ENCODE peak calls at places on chromosomes 7 and 10, in four cellular contexts. Z is HCT116, F is HepG2, A is GM12878. P is an unnamed sample.

GRCh38 chr7:37081436-37081835 is 357.1 kb upstream of the AOAH start:
- DNase-seq in Z (no peak), F (no peak), A (peak; percentile 24), P (no peak)

GRCh38 chr7:107666804-107667203 is 6.2 kb downstream of the SLC26A4 start:
- DNase-seq in Z (no peak), F (no peak), A (no peak), P (no peak)

GRCh38 chr10:35423505-35424306 is 87.4 kb downstream of the CCNY start:
- DNase-seq in Z (no peak), F (no peak), A (no peak), P (no peak)

GRCh38 chr7:79610905-79611304 is 157.4 kb upstream of the MAGI2 start:
- DNase-seq in Z (no peak), F (no peak), A (no peak), P (no peak)

GRCh38 chr10:102455893-102456471 is 4.6 kb upstream of the C10orf95 start:
- DNase-seq in Z (no peak), F (no peak), A (no peak), P (no peak)

GRCh38 chr7:16044620-16045019 is 358.1 kb upstream of the MEOX2 start:
- DNase-seq in Z (no peak), F (no peak), A (no peak), P (no peak)

GRCh38 chr7:94367940-94368339 is 26.8 kb upstream of the COL1A2 start:
- DNase-seq in Z (no peak), F (no peak), A (no peak), P (no peak)

GRCh38 chr10:103709341-103709920 is 145.9 kb downstream of the SH3PXD2A start:
- DNase-seq in Z (peak; percentile 28), F (no peak), A (no peak), P (no peak)

GRCh38 chr7:111088328-111088727 is 2.6 kb upstream of the LRRN3 start:
- DNase-seq in Z (no peak), F (no peak), A (no peak), P (no peak)

GRCh38 chr10:58641095-58641531 is 128.4 kb downstream of the BICC1 start:
- DNase-seq in Z (peak; percentile 18), F (peak; percentile 81), A (no peak), P (no peak)

GRCh38 chr7:90271753-90272152 is 26.8 kb downstream of the CFAP69 start:
- DNase-seq in Z (no peak), F (peak; percentile 59), A (no peak), P (no peak)

GRCh38 chr7:120131096-120131839 is 141.7 kb upstream of the KCND2 start:
- DNase-seq in Z (no peak), F (no peak), A (no peak), P (no peak)

GRCh38 chr10:74949024-74949423 is 122.6 kb downstream of the KAT6B start:
- DNase-seq in Z (no peak), F (peak; percentile 38), A (no peak), P (no peak)

GRCh38 chr7:41445951-41446350 is 256.9 kb downstream of the INHBA start:
- DNase-seq in Z (no peak), F (no peak), A (no peak), P (no peak)

GRCh38 chr7:155638366-155638765 is 6.1 kb upstream of the RBM33 start:
- DNase-seq in Z (no peak), F (no peak), A (no peak), P (no peak)

GRCh38 chr10:131561897-131562296 is 250.4 kb upstream of the TCERG1L start:
- DNase-seq in Z (no peak), F (no peak), A (no peak), P (no peak)

GRCh38 chr10:103843854-103844567 is 11.4 kb downstream of the SH3PXD2A start:
- DNase-seq in Z (no peak), F (no peak), A (no peak), P (no peak)

GRCh38 chr7:23380961-23381360 is 81.8 kb downstream of the MALSU1 start:
- DNase-seq in Z (no peak), F (no peak), A (no peak), P (no peak)

GRCh38 chr7:954330-955238 is at the start of gene ADAP1:
- DNase-seq in Z (no peak), F (no peak), A (no peak), P (no peak)

GRCh38 chr10:96918214-96919002 is 86.3 kb downstream of the LCOR start:
- DNase-seq in Z (no peak), F (peak; percentile 13), A (no peak), P (no peak)

GRCh38 chr7:48084727-48085432 is 4.2 kb upstream of the UPP1 start:
- DNase-seq in Z (peak; percentile 87), F (peak; percentile 73), A (peak; percentile 90), P (peak; percentile 99)

GRCh38 chr7:78709658-78710057 is 743.8 kb downstream of the MAGI2 start:
- DNase-seq in Z (no peak), F (peak; percentile 41), A (no peak), P (no peak)

GRCh38 chr10:17504547-17505245 is 50.3 kb upstream of the ST8SIA6 start:
- DNase-seq in Z (no peak), F (no peak), A (no peak), P (no peak)

GRCh38 chr7:48868916-48869315 is 55.4 kb upstream of the CDC14C start:
- DNase-seq in Z (no peak), F (no peak), A (no peak), P (no peak)

GRCh38 chr10:60962946-60963345 is 19.0 kb upstream of the RHOBTB1 start:
- DNase-seq in Z (no peak), F (no peak), A (no peak), P (no peak)

DNA sequence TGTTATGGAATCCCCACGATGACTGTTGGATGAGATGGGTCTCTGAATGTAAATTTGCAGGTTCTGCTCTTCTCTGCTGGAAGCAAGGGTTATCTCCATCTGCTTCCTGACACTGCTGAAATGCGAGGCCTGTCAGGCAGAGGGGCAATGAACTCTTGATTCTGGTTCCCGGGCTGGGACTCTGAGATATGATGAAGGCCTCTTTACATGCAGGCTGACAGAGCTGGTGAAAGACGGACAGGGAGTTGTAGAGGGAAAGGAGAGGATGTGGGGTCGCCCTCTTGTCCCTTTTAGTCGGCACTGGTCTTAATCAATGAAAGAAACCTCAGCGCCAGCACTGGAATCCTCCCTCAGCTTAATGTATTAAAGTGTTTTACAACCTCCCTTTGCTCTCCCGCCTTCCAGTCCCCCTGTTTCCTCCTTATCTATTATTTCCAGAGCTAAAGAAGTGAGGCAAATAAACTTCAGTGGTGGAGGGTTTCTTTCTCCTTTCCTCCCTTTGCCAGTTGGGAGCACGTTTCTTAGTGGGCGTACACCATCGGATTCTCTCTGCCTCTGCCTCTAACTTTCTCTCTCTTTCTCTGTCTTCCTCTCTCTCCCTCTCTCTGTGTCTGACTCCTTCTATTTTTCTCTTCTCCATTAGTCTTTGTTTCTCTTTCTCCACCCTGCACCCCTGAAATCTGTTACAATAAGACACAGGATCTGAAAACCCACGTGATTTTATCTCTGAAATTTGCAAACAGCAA is 145.6 kb downstream of the BAMBI start:
- DNase-seq in Z (no peak), F (no peak), A (no peak), P (no peak)
- TF ChIP-seq SIN3A in Z (no peak), F (no peak), A (no peak), P (no peak)

GRCh38 chr10:125157473-125157865 is 2.9 kb downstream of the CTBP2 start:
- DNase-seq in Z (no peak), F (no peak), A (no peak), P (no peak)
- TF ChIP-seq SIN3A in Z (no peak), F (no peak), A (no peak), P (peak; percentile 44)

GRCh38 chr7:98227939-98228338 is 16.7 kb downstream of the BHLHA15 start:
- DNase-seq in Z (no peak), F (peak; percentile 29), A (no peak), P (no peak)
- TF ChIP-seq SIN3A in Z (no peak), F (no peak), A (no peak), P (no peak)

GRCh38 chr10:117218654-117219053 is 21.4 kb downstream of the KCNK18 start:
- DNase-seq in Z (no peak), F (no peak), A (no peak), P (no peak)

GRCh38 chr10:117216611-117217195 is 19.4 kb downstream of the KCNK18 start:
- DNase-seq in Z (peak; percentile 54), F (peak; percentile 46), A (no peak), P (peak; percentile 51)

GRCh38 chr10:117216028-117216427 is 18.7 kb downstream of the KCNK18 start:
- DNase-seq in Z (no peak), F (no peak), A (no peak), P (no peak)

GRCh38 chr10:117215079-117215478 is 17.8 kb downstream of the KCNK18 start:
- DNase-seq in Z (no peak), F (no peak), A (no peak), P (no peak)

GRCh38 chr10:117217196-117217761 is 20.0 kb downstream of the KCNK18 start:
- DNase-seq in Z (no peak), F (no peak), A (no peak), P (no peak)
- TF ChIP-seq SIN3A in Z (no peak), F (no peak), A (no peak), P (no peak)

GRCh38 chr10:76179806-76180205 is 748.4 kb downstream of the LRMDA start:
- DNase-seq in Z (no peak), F (no peak), A (no peak), P (no peak)
- TF ChIP-seq SIN3A in Z (no peak), F (no peak), A (no peak), P (no peak)

DNA sequence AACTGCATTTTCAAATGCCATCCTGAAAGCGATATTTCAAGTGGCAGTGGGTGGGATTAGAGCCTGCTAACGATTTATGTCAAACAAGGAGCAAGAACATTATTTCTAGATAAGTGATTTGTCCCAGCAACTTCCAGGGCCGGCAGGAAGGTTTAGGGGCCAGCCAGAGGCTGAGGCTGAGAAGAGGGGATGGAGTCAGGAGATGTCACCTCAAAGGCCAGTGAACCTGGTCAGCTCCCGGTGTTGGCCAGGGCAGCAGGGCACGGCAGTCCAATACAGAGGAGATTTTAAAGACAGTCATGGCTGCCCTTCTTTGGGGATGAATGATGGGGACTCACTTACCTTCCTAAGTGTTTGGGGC is 105.7 kb upstream of the PPIF start:
- DNase-seq in Z (no peak), F (no peak), A (no peak), P (no peak)
- TF ChIP-seq SIN3A in Z (no peak), F (no peak), A (no peak), P (no peak)

DNA sequence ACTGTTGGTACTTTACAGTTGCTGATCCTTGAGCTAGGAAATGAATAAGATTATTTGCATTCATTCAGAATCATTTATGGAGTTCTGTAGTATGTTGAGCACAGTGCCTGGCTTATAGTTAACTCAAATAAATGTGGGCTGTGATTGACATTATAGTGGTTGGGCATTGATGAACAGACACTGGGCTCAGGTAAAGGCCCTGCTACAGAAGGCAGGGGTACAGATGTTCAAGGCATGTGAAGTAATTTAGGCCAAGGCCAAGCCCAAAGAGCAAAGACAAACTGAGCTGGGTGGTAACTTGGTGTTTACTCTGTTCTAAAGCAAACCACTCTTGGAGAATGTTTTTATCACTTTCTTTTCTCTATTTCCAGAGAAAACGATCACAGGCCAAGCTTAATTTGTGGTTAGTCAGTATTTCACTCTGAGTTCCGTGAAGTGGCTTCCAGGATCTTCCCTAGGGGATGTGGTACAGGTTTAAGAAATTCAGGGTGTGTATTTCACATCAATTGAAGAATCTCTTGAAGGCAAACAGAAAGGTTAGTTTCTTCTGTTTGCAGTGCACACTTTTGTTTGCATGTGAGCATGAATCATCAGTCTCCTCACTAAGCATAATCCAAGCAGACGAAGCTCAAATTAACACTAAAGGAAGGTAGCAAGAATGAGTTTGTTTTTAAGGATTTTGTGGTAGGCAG is 113.9 kb upstream of the PRR15 start:
- DNase-seq in Z (no peak), F (peak; percentile 66), A (no peak), P (peak; percentile 20)
- TF ChIP-seq SIN3A in Z (no peak), F (no peak), A (no peak), P (no peak)